ENCODE peak calls at places on chromosomes 13 and 19, in ten cellular contexts. L is head of caudate nucleus; D is HTR-8/SVneo; P is suprapubic skin; S is hippocampal formation; I is Kasumi-1; O is cardiac fibroblast; E is stimulated activated CD8-positive, alpha-beta memory T cell treated with anti-CD3 and anti-CD28 coated beads, Interleukin-15, amount 100 ng/mL, for 1 hour; W is CD8-positive, alpha-beta T cell; B is AG08395. U is an unnamed sample.

GRCh38 chr13:52195052-52195837 is 35.8 kb upstream of the NEK3 start:
- DNase-seq in P (peak), W (peak), O (peak), I (peak), L (peak), E (no peak), S (no peak), B (peak), D (no peak), U (peak)

GRCh38 chr19:5006201-5006600 is 37.3 kb downstream of the KDM4B start:
- DNase-seq in L (no peak), I (no peak), P (no peak), E (no peak), B (no peak), S (no peak), O (peak), W (no peak), D (peak), U (no peak)

GRCh38 chr13:50236898-50237318 is 221.7 kb downstream of the KCNRG start:
- DNase-seq in O (peak), P (no peak), E (no peak), I (no peak), S (no peak), B (no peak), D (no peak), L (no peak), W (no peak), U (no peak)

GRCh38 chr19:17435218-17435617 is 13.2 kb downstream of the TMEM221 start:
- DNase-seq in P (no peak), I (no peak), L (no peak), O (no peak), D (no peak), B (no peak), S (no peak), E (no peak), W (no peak), U (no peak)

GRCh38 chr19:1882089-1882785 is 3.1 kb downstream of the ABHD17A start:
- DNase-seq in S (peak), I (no peak), O (no peak), E (peak), W (peak), P (no peak), L (peak), B (no peak), D (no peak), U (no peak)

GRCh38 chr13:77425705-77426104 is 98.8 kb upstream of the MYCBP2 start:
- DNase-seq in D (no peak), W (no peak), B (no peak), I (no peak), E (no peak), L (no peak), P (no peak), S (no peak), O (no peak), U (no peak)

GRCh38 chr13:43331676-43332075 is 308.3 kb downstream of the DNAJC15 start:
- DNase-seq in P (no peak), B (no peak), I (no peak), O (peak), D (no peak), W (no peak), S (peak), L (peak), E (no peak), U (no peak)

GRCh38 chr13:40261947-40262346 is 404.5 kb downstream of the FOXO1 start:
- DNase-seq in E (no peak), P (no peak), O (no peak), W (no peak), L (no peak), I (no peak), D (no peak), B (no peak), S (no peak), U (no peak)

GRCh38 chr19:30799854-30800755 is 427.9 kb downstream of the ZNF536 start:
- DNase-seq in B (peak), I (no peak), L (peak), P (no peak), W (no peak), O (peak), E (no peak), D (peak), S (no peak), U (peak)

GRCh38 chr13:32638739-32639138 is 52.5 kb downstream of the PDS5B start:
- DNase-seq in L (no peak), W (no peak), I (no peak), O (no peak), P (no peak), S (no peak), E (no peak), B (no peak), D (no peak), U (no peak)

GRCh38 chr13:110938662-110939421 is 24.0 kb upstream of the ANKRD10 start:
- DNase-seq in L (no peak), I (no peak), W (no peak), P (no peak), D (no peak), O (no peak), S (no peak), B (no peak), E (no peak), U (no peak)

GRCh38 chr19:42066075-42066754 is 3.8 kb downstream of the GRIK5 start:
- DNase-seq in I (no peak), S (no peak), L (peak), P (no peak), E (no peak), O (peak), W (no peak), B (peak), D (no peak), U (no peak)

GRCh38 chr13:100454876-100455275 is 133.7 kb downstream of the GGACT start:
- DNase-seq in L (no peak), D (no peak), E (no peak), I (peak), O (peak), B (no peak), P (no peak), S (no peak), W (no peak), U (no peak)

GRCh38 chr19:44643605-44644390 is at the start of gene PVR:
- DNase-seq in O (peak), I (peak), W (no peak), E (no peak), D (peak), P (peak), S (peak), L (peak), B (peak), U (peak)

GRCh38 chr13:71327266-71327665 is 539.7 kb downstream of the DACH1 start:
- DNase-seq in I (no peak), S (no peak), E (no peak), L (no peak), B (no peak), O (no peak), P (no peak), W (no peak), D (no peak), U (no peak)

GRCh38 chr13:99855516-99855915 is 116.1 kb downstream of the ZIC5 start:
- DNase-seq in L (no peak), D (no peak), P (no peak), W (no peak), O (no peak), S (no peak), E (no peak), I (no peak), B (no peak), U (no peak)

GRCh38 chr19:42494321-42494720 is 34.0 kb downstream of the CEACAM1 start:
- DNase-seq in B (no peak), L (no peak), D (no peak), W (no peak), P (no peak), S (no peak), E (no peak), I (no peak), O (no peak), U (no peak)

GRCh38 chr13:110593430-110594130 is 21.8 kb upstream of the NAXD start:
- DNase-seq in E (no peak), D (peak), L (no peak), S (peak), P (no peak), W (no peak), O (peak), I (peak), B (peak), U (no peak)